ENCODE peak calls at places on chromosomes 1 and 21, in seven cellular contexts. G is hepatocyte; D is mesenchymal stem cell; A is cardiac muscle cell; I is GM23248; J is CD8-positive, alpha-beta memory T cell; L is small intestine. W is an unnamed sample. For H3K4me1 and H3K27me3, the result is how much of the 10 kb centered on the place peaks cover.

GRCh38 chr1:95043141-95043980 is 29.4 kb downstream of the ALG14 start:
- DNase-seq in G (peak), D (peak), A (peak), I (peak), J (peak), L (peak), W (peak)

GRCh38 chr1:19079541-19079940 is 123.1 kb upstream of the IFFO2 start:
- DNase-seq in G (no peak), D (no peak), A (no peak), I (no peak), J (no peak), L (no peak), W (no peak)

GRCh38 chr1:59678809-59679228 is 135.9 kb upstream of the HOOK1 start:
- DNase-seq in G (no peak), D (peak), A (peak), I (peak), J (no peak), L (no peak), W (no peak)

GRCh38 chr1:159957824-159958268 is 3.8 kb upstream of the SLAMF9 start:
- DNase-seq in G (no peak), D (no peak), A (no peak), I (no peak), J (no peak), L (peak), W (no peak)

GRCh38 chr1:16926491-16927195 is 4.9 kb downstream of the CROCC start:
- DNase-seq in G (peak), D (no peak), A (no peak), I (no peak), J (no peak), L (no peak), W (no peak)

GRCh38 chr1:206079130-206079529 is 26.2 kb downstream of the RHEX start:
- DNase-seq in G (no peak), D (no peak), A (no peak), I (no peak), J (no peak), L (no peak), W (no peak)

GRCh38 chr1:10808441-10808840 is 12.0 kb upstream of the CASZ1 start:
- DNase-seq in G (no peak), D (no peak), A (no peak), I (no peak), J (no peak), L (no peak), W (no peak)

GRCh38 chr1:175448467-175448866 is 255.9 kb upstream of the KIAA0040 start:
- DNase-seq in G (no peak), D (no peak), A (no peak), I (no peak), J (no peak), L (no peak), W (no peak)

GRCh38 chr1:209988706-209989105 is 50.7 kb downstream of the SYT14 start:
- DNase-seq in G (no peak), D (no peak), A (no peak), I (no peak), J (no peak), L (no peak), W (no peak)

GRCh38 chr1:231184891-231185290 is 23.0 kb downstream of the TRIM67 start:
- DNase-seq in G (no peak), D (no peak), A (no peak), I (no peak), J (no peak), L (no peak), W (no peak)

GRCh38 chr1:50209749-50210148 is 101.0 kb downstream of the ELAVL4 start:
- DNase-seq in G (no peak), D (no peak), A (no peak), I (no peak), J (no peak), L (no peak), W (no peak)

GRCh38 chr1:24107462-24108225 is 4.3 kb downstream of the MYOM3 start:
- DNase-seq in G (peak), D (peak), A (peak), I (peak), J (no peak), L (peak), W (no peak)

GRCh38 chr1:42746436-42747105 is 6.5 kb upstream of the CLDN19 start:
- DNase-seq in G (no peak), D (no peak), A (no peak), I (no peak), J (no peak), L (no peak), W (no peak)

GRCh38 chr1:29709711-29710169 is 473.4 kb downstream of the PTPRU start:
- DNase-seq in G (no peak), D (peak), A (peak), I (peak), J (no peak), L (no peak), W (no peak)

GRCh38 chr1:86649618-86650017 is 54.8 kb upstream of the SH3GLB1 start:
- DNase-seq in G (no peak), D (no peak), A (no peak), I (no peak), J (no peak), L (no peak), W (no peak)

GRCh38 chr1:212512731-212513559 is 80.2 kb downstream of the NENF start:
- DNase-seq in G (no peak), D (peak), A (no peak), I (peak), J (no peak), L (no peak), W (no peak)

GRCh38 chr1:228145498-228146425 is 4.0 kb upstream of the GJC2 start:
- DNase-seq in G (no peak), D (no peak), A (no peak), I (no peak), J (no peak), L (no peak), W (peak)
- H3K4me1 ChIP-seq in G (under half), D (half or more), A (under half), I (under half), J (half or more), L (under half), W (under half)

GRCh38 chr1:22794691-22795090 is 84.1 kb downstream of the EPHB2 start:
- DNase-seq in G (peak), D (peak), A (no peak), I (no peak), J (no peak), L (peak), W (no peak)

GRCh38 chr1:22799971-22800370 is 89.3 kb downstream of the EPHB2 start:
- DNase-seq in G (no peak), D (no peak), A (no peak), I (no peak), J (no peak), L (no peak), W (no peak)

GRCh38 chr1:22793647-22794046 is 83.0 kb downstream of the EPHB2 start:
- DNase-seq in G (no peak), D (no peak), A (no peak), I (no peak), J (no peak), L (no peak), W (no peak)

GRCh38 chr1:22798083-22798482 is 87.4 kb downstream of the EPHB2 start:
- DNase-seq in G (no peak), D (no peak), A (no peak), I (no peak), J (no peak), L (no peak), W (no peak)

GRCh38 chr1:22796642-22797041 is 86.0 kb downstream of the EPHB2 start:
- DNase-seq in G (no peak), D (peak), A (no peak), I (no peak), J (no peak), L (no peak), W (no peak)
- H3K27me3 ChIP-seq in G (under half), D (under half), A (under half), I (under half), J (under half), L (under half), W (under half)

GRCh38 chr1:65939636-65940035 is 146.9 kb downstream of the PDE4B start:
- DNase-seq in G (no peak), D (no peak), A (peak), I (peak), J (no peak), L (no peak), W (no peak)

GRCh38 chr1:65940131-65940530 is 147.4 kb downstream of the PDE4B start:
- DNase-seq in G (no peak), D (no peak), A (no peak), I (no peak), J (no peak), L (no peak), W (no peak)

GRCh38 chr1:65942476-65942875 is 149.8 kb downstream of the PDE4B start:
- DNase-seq in G (no peak), D (no peak), A (no peak), I (no peak), J (no peak), L (no peak), W (no peak)

GRCh38 chr1:65939187-65939586 is 146.5 kb downstream of the PDE4B start:
- DNase-seq in G (no peak), D (no peak), A (no peak), I (no peak), J (no peak), L (no peak), W (no peak)
- H3K4me1 ChIP-seq in G (under half), D (under half), A (under half), I (under half), J (under half), L (under half), W (under half)

GRCh38 chr21:45572231-45572630 is 30.0 kb upstream of the SLC19A1 start:
- DNase-seq in G (no peak), D (no peak), A (no peak), I (no peak), J (no peak), L (no peak), W (no peak)

GRCh38 chr21:45574081-45574501 is 31.9 kb upstream of the SLC19A1 start:
- DNase-seq in G (no peak), D (no peak), A (no peak), I (no peak), J (no peak), L (no peak), W (no peak)

GRCh38 chr21:45574691-45575090 is 32.5 kb upstream of the SLC19A1 start:
- DNase-seq in G (no peak), D (no peak), A (no peak), I (no peak), J (no peak), L (no peak), W (peak)

GRCh38 chr21:45572783-45573451 is 30.7 kb upstream of the SLC19A1 start:
- DNase-seq in G (no peak), D (no peak), A (no peak), I (no peak), J (no peak), L (no peak), W (no peak)

DNA sequence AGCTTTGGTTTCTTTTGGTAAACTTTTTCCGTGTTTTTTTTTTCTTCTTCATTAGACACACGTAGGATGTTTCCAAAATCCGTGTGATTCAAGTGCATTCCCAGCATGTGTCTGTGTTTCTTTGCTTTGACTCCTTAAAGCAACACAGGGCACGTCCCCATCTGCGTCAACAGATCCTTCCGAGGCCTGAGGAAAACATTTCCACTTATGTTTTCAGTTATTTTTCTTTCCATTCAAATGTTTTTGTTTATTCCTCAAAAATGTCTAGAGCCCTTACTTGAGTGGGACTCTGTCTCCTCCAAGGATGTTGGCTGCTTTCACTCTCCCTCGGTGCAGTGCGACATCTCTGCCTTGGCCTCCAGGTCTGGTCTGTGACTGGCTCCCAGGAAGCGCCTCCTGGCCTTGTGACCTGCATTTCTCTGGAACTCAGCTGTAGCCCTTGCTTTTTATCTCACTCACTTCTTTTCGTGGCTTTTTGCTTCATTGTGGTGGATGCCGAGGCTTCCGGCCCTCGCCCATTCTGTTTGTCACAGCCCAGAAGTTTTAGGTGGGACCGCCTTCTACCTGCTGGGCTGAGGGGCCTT is 31.3 kb upstream of the SLC19A1 start:
- DNase-seq in G (no peak), D (no peak), A (no peak), I (peak), J (no peak), L (no peak), W (no peak)
- H3K27me3 ChIP-seq in G (under half), D (under half), A (under half), I (under half), J (under half), L (under half), W (under half)

GRCh38 chr1:27145934-27146354 is 9.0 kb downstream of the SLC9A1 start:
- DNase-seq in G (peak), D (peak), A (peak), I (peak), J (no peak), L (no peak), W (no peak)
- H3K4me1 ChIP-seq in G (under half), D (under half), A (under half), I (under half), J (under half), L (under half), W (under half)

DNA sequence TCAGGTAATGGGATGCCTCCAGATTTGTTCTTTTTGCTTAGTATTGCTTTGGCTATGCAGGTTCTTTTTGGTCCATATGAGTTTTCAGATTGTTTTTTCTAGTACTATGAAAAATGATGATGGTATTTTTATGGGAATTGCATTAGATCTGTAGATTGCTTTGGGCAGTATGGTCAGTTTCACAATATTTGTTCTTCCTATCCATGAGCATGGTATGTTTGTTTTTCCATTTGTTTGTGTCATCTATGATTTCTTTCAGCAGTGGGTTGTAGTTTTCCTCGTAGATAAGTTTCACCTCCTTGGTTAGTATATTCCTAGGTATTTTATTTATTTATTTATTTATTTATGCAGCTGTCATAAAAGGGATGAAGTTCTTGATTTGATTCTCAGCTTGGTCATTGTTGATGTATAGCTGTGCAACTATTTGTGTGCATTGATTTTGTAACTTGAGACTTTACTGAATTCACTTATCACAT is 103.9 kb upstream of the DNAH14 start:
- DNase-seq in G (no peak), D (no peak), A (no peak), I (no peak), J (no peak), L (no peak), W (no peak)
- H3K27me3 ChIP-seq in G (under half), D (under half), A (under half), I (under half), J (under half), L (under half), W (under half)

GRCh38 chr1:147753084-147753483 is 7.3 kb downstream of the GJA5 start:
- DNase-seq in G (no peak), D (no peak), A (peak), I (no peak), J (no peak), L (no peak), W (no peak)
- H3K4me1 ChIP-seq in G (under half), D (under half), A (half or more), I (under half), J (under half), L (under half), W (under half)

GRCh38 chr1:205037539-205037938 is 5.5 kb upstream of the CNTN2 start:
- DNase-seq in G (no peak), D (no peak), A (no peak), I (no peak), J (no peak), L (no peak), W (no peak)
- H3K27me3 ChIP-seq in G (under half), D (half or more), A (under half), I (half or more), J (under half), L (under half), W (under half)

W was measured in pancreas.